ENCODE peak calls at places on chromosomes 13 and 19, in ten cellular contexts. T, Q, D, X, R, H, E, M, N and L are unnamed samples.

GRCh38 chr19:48872884-48873475 is 759 bp downstream of the PPP1R15A start:
- DNase-seq in Q (peak; percentile 77), N (peak; percentile 33), H (peak; percentile 66), T (peak; percentile 90), D (peak; percentile 66), E (peak; percentile 69), M (peak; percentile 98), R (peak; percentile 94), X (peak; percentile 97), L (peak; percentile 95)

GRCh38 chr13:74886496-74886895 is 595.5 kb downstream of the TBC1D4 start:
- DNase-seq in N (no peak), R (no peak), T (no peak), M (no peak), H (no peak), Q (no peak), D (no peak), E (no peak), X (peak; percentile 48), L (peak; percentile 61)

GRCh38 chr13:87810391-87810801 is 139.2 kb downstream of the SLITRK5 start:
- DNase-seq in R (no peak), D (no peak), N (no peak), E (peak; percentile 8), Q (peak; percentile 49), T (no peak), H (no peak), M (no peak), X (no peak), L (no peak)

GRCh38 chr19:42343344-42344110 is 18.1 kb downstream of the MEGF8 start:
- DNase-seq in T (no peak), Q (peak; percentile 76), M (no peak), H (no peak), D (no peak), E (peak; percentile 26), R (no peak), X (no peak), N (no peak), L (no peak)

GRCh38 chr13:79837741-79838450 is 356.9 kb downstream of the NDFIP2 start:
- DNase-seq in H (no peak), D (no peak), X (peak; percentile 85), N (no peak), Q (no peak), R (no peak), E (no peak), T (no peak), M (peak; percentile 58), L (peak; percentile 78)

GRCh38 chr19:32902448-32902847 is 32.9 kb upstream of the SLC7A9 start:
- DNase-seq in H (no peak), D (no peak), Q (peak; percentile 38), M (no peak), R (no peak), X (no peak), N (no peak), E (no peak), T (peak; percentile 74), L (no peak)

GRCh38 chr19:16876904-16877361 is 11.9 kb upstream of the F2RL3 start:
- DNase-seq in E (no peak), X (peak; percentile 88), N (no peak), R (no peak), T (no peak), Q (no peak), D (no peak), M (no peak), H (no peak), L (peak; percentile 53)

GRCh38 chr19:1235625-1236538 is 1.9 kb downstream of the CBARP start:
- DNase-seq in H (no peak), R (no peak), T (no peak), E (no peak), Q (no peak), N (no peak), M (peak; percentile 70), D (peak; percentile 90), X (peak; percentile 73), L (peak; percentile 70)

GRCh38 chr19:13329766-13330165 is 176.5 kb downstream of the CACNA1A start:
- DNase-seq in H (no peak), R (no peak), N (no peak), X (peak; percentile 69), Q (no peak), M (no peak), D (no peak), T (no peak), E (no peak), L (peak; percentile 12)

GRCh38 chr19:58456111-58456510 is 4.7 kb downstream of the ZNF324B start:
- DNase-seq in R (no peak), H (no peak), T (no peak), E (no peak), N (no peak), X (no peak), D (no peak), Q (no peak), M (no peak), L (no peak)

GRCh38 chr13:93182406-93182805 is 44.2 kb upstream of the GPC6 start:
- DNase-seq in N (no peak), M (no peak), T (no peak), H (no peak), E (no peak), Q (no peak), X (no peak), R (no peak), D (no peak), L (no peak)

GRCh38 chr13:32745509-32745908 is 159.3 kb downstream of the PDS5B start:
- DNase-seq in M (no peak), H (no peak), X (no peak), T (no peak), E (no peak), R (no peak), D (no peak), Q (no peak), N (no peak), L (peak; percentile 35)

GRCh38 chr19:16671652-16672274 is 10.8 kb downstream of the TMEM38A start:
- DNase-seq in D (no peak), E (no peak), M (no peak), Q (no peak), H (no peak), R (no peak), T (peak; percentile 37), X (no peak), N (no peak), L (no peak)

GRCh38 chr13:105340061-105340606 is 1195.3 kb downstream of the EFNB2 start:
- DNase-seq in X (no peak), D (no peak), Q (no peak), R (no peak), N (no peak), E (no peak), H (no peak), T (no peak), M (no peak), L (no peak)

GRCh38 chr19:28920269-28921066 is 292.5 kb downstream of the UQCRFS1 start:
- DNase-seq in R (no peak), D (no peak), N (no peak), E (no peak), X (no peak), T (no peak), M (no peak), H (no peak), Q (peak; percentile 16), L (no peak)

GRCh38 chr19:17532557-17532956 is 21.1 kb downstream of the PGLS start:
- DNase-seq in E (no peak), H (no peak), M (no peak), X (no peak), R (no peak), N (no peak), Q (no peak), T (no peak), D (no peak), L (no peak)

GRCh38 chr19:42079276-42079669 is 3.3 kb downstream of the ZNF574 start:
- DNase-seq in H (no peak), E (no peak), T (no peak), R (no peak), X (no peak), M (no peak), N (no peak), Q (no peak), D (no peak), L (no peak)

GRCh38 chr13:101785858-101786257 is 333.4 kb downstream of the ITGBL1 start:
- DNase-seq in X (peak; percentile 39), R (no peak), M (peak; percentile 54), E (peak; percentile 14), T (no peak), Q (peak; percentile 58), H (no peak), D (peak; percentile 13), N (peak; percentile 1), L (peak; percentile 68)

GRCh38 chr19:19406878-19407639 is 1.6 kb downstream of the GATAD2A start:
- DNase-seq in Q (no peak), N (no peak), R (no peak), T (peak; percentile 72), E (no peak), X (peak; percentile 59), M (peak; percentile 79), H (no peak), D (no peak), L (peak; percentile 63)

GRCh38 chr13:80342541-80343371 is 1.8 kb upstream of the SPRY2 start:
- DNase-seq in N (peak; percentile 27), H (peak; percentile 73), D (peak; percentile 59), R (peak; percentile 90), E (peak; percentile 93), M (peak; percentile 74), Q (peak; percentile 87), T (peak; percentile 89), X (peak; percentile 68), L (peak; percentile 95)

GRCh38 chr13:113369881-113370280 is 6.0 kb upstream of the GRTP1 start:
- DNase-seq in M (no peak), Q (no peak), R (no peak), E (no peak), N (no peak), T (no peak), X (no peak), H (no peak), D (no peak), L (no peak)

GRCh38 chr13:95267662-95268369 is 33.4 kb downstream of the ABCC4 start:
- DNase-seq in X (peak; percentile 83), M (no peak), R (no peak), Q (no peak), D (no peak), T (peak; percentile 36), H (no peak), E (no peak), N (no peak), L (peak; percentile 84)

GRCh38 chr19:18672606-18673337 is 10.7 kb upstream of the CRTC1 start:
- DNase-seq in M (no peak), E (no peak), X (peak; percentile 20), Q (no peak), T (no peak), R (no peak), N (no peak), D (no peak), H (no peak), L (peak; percentile 73)

GRCh38 chr13:77507931-77508776 is 27.4 kb upstream of the SCEL start:
- DNase-seq in D (no peak), H (no peak), N (peak; percentile 43), M (peak; percentile 74), E (no peak), R (no peak), T (no peak), Q (no peak), X (peak; percentile 70), L (peak; percentile 80)

GRCh38 chr19:1985588-1986356 is 29.7 kb downstream of the BTBD2 start:
- DNase-seq in N (no peak), E (no peak), X (no peak), T (no peak), R (no peak), M (no peak), Q (no peak), D (no peak), H (no peak), L (no peak)

GRCh38 chr19:50896591-50897190 is 14.5 kb downstream of the KLK4 start:
- DNase-seq in D (no peak), R (no peak), Q (no peak), H (no peak), N (no peak), E (no peak), T (no peak), M (peak; percentile 92), X (peak; percentile 84), L (peak; percentile 25)

GRCh38 chr13:101917833-101918755 is 465.6 kb downstream of the ITGBL1 start:
- DNase-seq in X (no peak), M (no peak), H (no peak), E (no peak), Q (peak; percentile 29), T (no peak), N (peak; percentile 70), D (peak; percentile 47), R (no peak), L (no peak)

GRCh38 chr13:72435251-72435650 is 292.2 kb downstream of the MZT1 start:
- DNase-seq in R (no peak), T (no peak), Q (no peak), D (no peak), H (no peak), X (no peak), M (no peak), E (no peak), N (no peak), L (no peak)